ENCODE peak calls at places on chromosome 20, in nine cellular contexts. P, W, T, O, U, L, B, E and I are unnamed samples.

GRCh38 chr20:10634190-10634589 is 39.6 kb downstream of the JAG1 start:
- DNase-seq in T (no peak), U (no peak), P (no peak), O (no peak), E (no peak), W (no peak), B (no peak), L (no peak), I (no peak)

GRCh38 chr20:47258745-47259695 is 97.5 kb downstream of the ZMYND8 start:
- DNase-seq in T (no peak), B (no peak), U (no peak), E (no peak), L (no peak), W (no peak), P (no peak), O (peak; percentile 68), I (no peak)

GRCh38 chr20:1473244-1473635 is 6.6 kb upstream of the NSFL1C start:
- DNase-seq in P (no peak), L (no peak), W (no peak), E (no peak), B (no peak), T (no peak), U (no peak), O (no peak), I (no peak)

GRCh38 chr20:40956503-40956902 is 72.1 kb upstream of the TOP1 start:
- DNase-seq in W (peak; percentile 32), E (no peak), O (no peak), B (no peak), P (no peak), T (no peak), L (no peak), U (no peak), I (peak; percentile 74)

GRCh38 chr20:24102290-24102689 is 113.7 kb upstream of the GGTLC1 start:
- DNase-seq in L (no peak), B (peak; percentile 22), U (peak; percentile 69), O (no peak), W (no peak), P (no peak), T (no peak), E (no peak), I (no peak)

GRCh38 chr20:42219005-42219404 is 600.8 kb upstream of the CHD6 start:
- DNase-seq in L (no peak), O (no peak), E (no peak), W (no peak), P (no peak), B (no peak), T (no peak), U (no peak), I (no peak)

GRCh38 chr20:31596831-31597482 is 8.1 kb upstream of the ID1 start:
- DNase-seq in O (no peak), E (no peak), T (peak; percentile 76), U (no peak), L (no peak), B (no peak), W (no peak), P (no peak), I (no peak)

GRCh38 chr20:63542696-63543095 is 4.9 kb downstream of the SRMS start:
- DNase-seq in U (no peak), L (no peak), E (no peak), W (no peak), B (no peak), O (no peak), P (no peak), T (no peak), I (no peak)

GRCh38 chr20:41632896-41633295 is 14.7 kb upstream of the CHD6 start:
- DNase-seq in U (no peak), W (no peak), T (peak; percentile 3), O (no peak), P (no peak), L (no peak), B (no peak), E (no peak), I (no peak)

GRCh38 chr20:62945771-62946339 is 6.7 kb upstream of the SLC17A9 start:
- DNase-seq in B (no peak), P (no peak), W (no peak), U (no peak), L (no peak), T (no peak), E (no peak), O (peak; percentile 46), I (no peak)

GRCh38 chr20:50295762-50296449 is 105.3 kb downstream of the CEBPB start:
- DNase-seq in O (peak; percentile 68), T (no peak), W (no peak), E (no peak), B (peak; percentile 93), L (no peak), U (peak; percentile 50), P (no peak), I (no peak)

GRCh38 chr20:36574278-36575065 is 1.1 kb downstream of the TGIF2 start:
- DNase-seq in B (no peak), P (peak; percentile 36), W (peak; percentile 83), U (peak; percentile 78), T (peak; percentile 72), L (peak; percentile 57), E (no peak), O (peak; percentile 80), I (no peak)

GRCh38 chr20:3768342-3769130 is 983 bp upstream of the ADISSP start:
- DNase-seq in U (peak; percentile 71), P (peak; percentile 84), L (peak; percentile 76), E (peak; percentile 81), B (peak; percentile 84), T (peak; percentile 86), O (peak; percentile 88), W (peak; percentile 88), I (no peak)

GRCh38 chr20:21183722-21184121 is 57.8 kb downstream of the KIZ start:
- DNase-seq in P (no peak), T (no peak), B (no peak), W (no peak), O (no peak), L (no peak), E (no peak), U (no peak), I (no peak)

GRCh38 chr20:17963114-17963897 is 5.3 kb downstream of the SNX5 start:
- DNase-seq in T (no peak), O (no peak), W (peak; percentile 56), B (no peak), P (no peak), U (no peak), E (no peak), L (no peak), I (no peak)

GRCh38 chr20:58072695-58073671 is 155.5 kb downstream of the ANKRD60 start:
- DNase-seq in P (no peak), B (no peak), T (no peak), O (no peak), U (no peak), W (peak; percentile 35), L (no peak), E (no peak), I (peak; percentile 65)

GRCh38 chr20:40225596-40225995 is 463.4 kb downstream of the MAFB start:
- DNase-seq in B (no peak), P (no peak), O (no peak), L (no peak), E (no peak), W (no peak), T (no peak), U (no peak), I (no peak)

GRCh38 chr20:46058656-46059281 is 29.8 kb downstream of the SLC12A5 start:
- DNase-seq in O (no peak), U (no peak), T (peak; percentile 8), L (no peak), P (no peak), W (peak; percentile 60), E (no peak), B (no peak), I (peak; percentile 65)

GRCh38 chr20:10247440-10247839 is 28.8 kb downstream of the SNAP25 start:
- DNase-seq in P (no peak), L (no peak), T (no peak), O (no peak), U (no peak), W (no peak), B (no peak), E (no peak), I (no peak)

GRCh38 chr20:31666258-31667042 is 28.7 kb downstream of the COX4I2 start:
- DNase-seq in L (no peak), E (peak; percentile 39), B (no peak), U (no peak), T (no peak), P (no peak), W (no peak), O (peak; percentile 83), I (no peak)

GRCh38 chr20:32975698-32976674 is 28.2 kb downstream of the SUN5 start:
- DNase-seq in B (no peak), O (peak; percentile 46), L (no peak), P (no peak), U (peak; percentile 96), E (no peak), W (peak; percentile 48), T (no peak), I (no peak)